ENCODE peak calls at places on chromosomes 6 and 20, in ten cellular contexts. One of them, this sample, is unnamed.
A peak's percentile ranks its signal among the peaks of the same experiment; 100 is the strongest.

GRCh38 chr6:163983601-163984445 is 569.3 kb downstream of the QKI start:
- DNase-seq in AG09319: no peak
- DNase-seq in mucosa of descending colon: no peak
- DNase-seq in HCT116: no peak
- DNase-seq in RWPE1: no peak
- DNase-seq in fibroblast of lung: no peak
- DNase-seq in neural crest cell: no peak
- DNase-seq in NB4: no peak
- DNase-seq in transverse colon: no peak
- DNase-seq in WTC11: no peak
- DNase-seq in this sample: no peak

GRCh38 chr6:75143186-75143585 is 62.7 kb downstream of the COL12A1 start:
- DNase-seq in mucosa of descending colon: no peak
- DNase-seq in fibroblast of lung: peak; percentile 83
- DNase-seq in neural crest cell: no peak
- DNase-seq in WTC11: no peak
- DNase-seq in RWPE1: no peak
- DNase-seq in NB4: no peak
- DNase-seq in transverse colon: no peak
- DNase-seq in HCT116: no peak
- DNase-seq in AG09319: peak; percentile 73
- DNase-seq in this sample: no peak

GRCh38 chr6:97714772-97715171 is 431.8 kb upstream of the MMS22L start:
- DNase-seq in AG09319: no peak
- DNase-seq in fibroblast of lung: no peak
- DNase-seq in HCT116: no peak
- DNase-seq in transverse colon: no peak
- DNase-seq in NB4: no peak
- DNase-seq in WTC11: no peak
- DNase-seq in RWPE1: no peak
- DNase-seq in mucosa of descending colon: no peak
- DNase-seq in neural crest cell: no peak
- DNase-seq in this sample: no peak

GRCh38 chr6:34496103-34496685 is 30.3 kb downstream of the PACSIN1 start:
- DNase-seq in WTC11: no peak
- DNase-seq in fibroblast of lung: no peak
- DNase-seq in neural crest cell: no peak
- DNase-seq in mucosa of descending colon: no peak
- DNase-seq in transverse colon: no peak
- DNase-seq in AG09319: no peak
- DNase-seq in RWPE1: no peak
- DNase-seq in NB4: no peak
- DNase-seq in HCT116: no peak
- DNase-seq in this sample: no peak

GRCh38 chr20:11274137-11274536 is 600.3 kb upstream of the JAG1 start:
- DNase-seq in NB4: peak; percentile 59
- DNase-seq in transverse colon: no peak
- DNase-seq in fibroblast of lung: peak; percentile 82
- DNase-seq in AG09319: peak; percentile 42
- DNase-seq in HCT116: peak; percentile 52
- DNase-seq in WTC11: no peak
- DNase-seq in mucosa of descending colon: no peak
- DNase-seq in RWPE1: peak; percentile 73
- DNase-seq in neural crest cell: no peak
- DNase-seq in this sample: peak; percentile 36

GRCh38 chr6:31407699-31408098 is 4.3 kb downstream of the MICA start:
- DNase-seq in AG09319: peak; percentile 10
- DNase-seq in mucosa of descending colon: no peak
- DNase-seq in NB4: peak; percentile 79
- DNase-seq in WTC11: no peak
- DNase-seq in HCT116: no peak
- DNase-seq in neural crest cell: no peak
- DNase-seq in RWPE1: peak; percentile 10
- DNase-seq in fibroblast of lung: peak; percentile 68
- DNase-seq in transverse colon: no peak
- DNase-seq in this sample: no peak

GRCh38 chr6:35737413-35738211 is 780 bp downstream of the ARMC12 start:
- DNase-seq in neural crest cell: no peak
- DNase-seq in NB4: peak; percentile 88
- DNase-seq in RWPE1: peak; percentile 72
- DNase-seq in fibroblast of lung: peak; percentile 94
- DNase-seq in HCT116: peak; percentile 65
- DNase-seq in mucosa of descending colon: no peak
- DNase-seq in AG09319: peak; percentile 66
- DNase-seq in transverse colon: no peak
- DNase-seq in WTC11: no peak
- DNase-seq in this sample: no peak

GRCh38 chr20:23120261-23120660 is 34.1 kb upstream of the CD93 start:
- DNase-seq in WTC11: no peak
- DNase-seq in neural crest cell: no peak
- DNase-seq in NB4: no peak
- DNase-seq in fibroblast of lung: no peak
- DNase-seq in RWPE1: no peak
- DNase-seq in HCT116: no peak
- DNase-seq in AG09319: no peak
- DNase-seq in mucosa of descending colon: no peak
- DNase-seq in transverse colon: no peak
- DNase-seq in this sample: no peak

GRCh38 chr6:524803-525202 is 132.1 kb downstream of the HUS1B start:
- DNase-seq in WTC11: peak; percentile 27
- DNase-seq in AG09319: no peak
- DNase-seq in NB4: peak; percentile 43
- DNase-seq in HCT116: no peak
- DNase-seq in transverse colon: peak; percentile 18
- DNase-seq in RWPE1: no peak
- DNase-seq in mucosa of descending colon: no peak
- DNase-seq in fibroblast of lung: no peak
- DNase-seq in neural crest cell: no peak
- DNase-seq in this sample: no peak

GRCh38 chr6:42315991-42316378 is 98.3 kb upstream of the MRPS10 start:
- DNase-seq in mucosa of descending colon: no peak
- DNase-seq in fibroblast of lung: peak; percentile 95
- DNase-seq in transverse colon: peak; percentile 18
- DNase-seq in RWPE1: peak; percentile 93
- DNase-seq in WTC11: no peak
- DNase-seq in neural crest cell: no peak
- DNase-seq in AG09319: peak; percentile 70
- DNase-seq in HCT116: peak; percentile 90
- DNase-seq in NB4: peak; percentile 85
- DNase-seq in this sample: no peak

GRCh38 chr6:4133941-4134838 is 1.2 kb downstream of the ECI2 start:
- DNase-seq in NB4: peak; percentile 76
- DNase-seq in WTC11: peak; percentile 42
- DNase-seq in mucosa of descending colon: peak; percentile 64
- DNase-seq in HCT116: no peak
- DNase-seq in fibroblast of lung: peak; percentile 25
- DNase-seq in RWPE1: peak; percentile 26
- DNase-seq in AG09319: no peak
- DNase-seq in transverse colon: peak; percentile 29
- DNase-seq in neural crest cell: no peak
- DNase-seq in this sample: peak; percentile 16

GRCh38 chr6:131914967-131915751 is 36.0 kb downstream of the CCN2 start:
- DNase-seq in AG09319: peak; percentile 68
- DNase-seq in RWPE1: peak; percentile 46
- DNase-seq in NB4: peak; percentile 74
- DNase-seq in HCT116: peak; percentile 68
- DNase-seq in fibroblast of lung: peak; percentile 89
- DNase-seq in neural crest cell: peak; percentile 66
- DNase-seq in transverse colon: peak; percentile 74
- DNase-seq in WTC11: no peak
- DNase-seq in mucosa of descending colon: no peak
- DNase-seq in this sample: peak; percentile 59

GRCh38 chr6:157763129-157763893 is 59.7 kb upstream of the SNX9 start:
- DNase-seq in neural crest cell: no peak
- DNase-seq in WTC11: peak; percentile 79
- DNase-seq in NB4: no peak
- DNase-seq in AG09319: no peak
- DNase-seq in RWPE1: peak; percentile 97
- DNase-seq in mucosa of descending colon: peak; percentile 95
- DNase-seq in fibroblast of lung: peak; percentile 43
- DNase-seq in transverse colon: peak; percentile 97
- DNase-seq in HCT116: peak; percentile 93
- DNase-seq in this sample: no peak

GRCh38 chr6:81169166-81169565 is 583.3 kb downstream of the TENT5A start:
- DNase-seq in WTC11: no peak
- DNase-seq in RWPE1: no peak
- DNase-seq in transverse colon: no peak
- DNase-seq in fibroblast of lung: peak; percentile 5
- DNase-seq in mucosa of descending colon: no peak
- DNase-seq in NB4: no peak
- DNase-seq in neural crest cell: no peak
- DNase-seq in HCT116: no peak
- DNase-seq in AG09319: no peak
- DNase-seq in this sample: no peak

GRCh38 chr20:62370807-62371587 is 3.9 kb upstream of the LAMA5 start:
- DNase-seq in fibroblast of lung: no peak
- DNase-seq in WTC11: no peak
- DNase-seq in HCT116: no peak
- DNase-seq in mucosa of descending colon: no peak
- DNase-seq in neural crest cell: no peak
- DNase-seq in NB4: no peak
- DNase-seq in transverse colon: no peak
- DNase-seq in RWPE1: no peak
- DNase-seq in AG09319: no peak
- DNase-seq in this sample: no peak

GRCh38 chr6:36885461-36886401 is at the start of gene C6orf89:
- DNase-seq in AG09319: peak; percentile 95
- DNase-seq in transverse colon: peak; percentile 98
- DNase-seq in RWPE1: peak; percentile 91
- DNase-seq in WTC11: peak; percentile 95
- DNase-seq in fibroblast of lung: peak; percentile 98
- DNase-seq in neural crest cell: peak; percentile 95
- DNase-seq in NB4: peak; percentile 99
- DNase-seq in HCT116: peak; percentile 94
- DNase-seq in mucosa of descending colon: peak; percentile 98
- DNase-seq in this sample: peak; percentile 93
- TF ChIP-seq CTCF in AG09319: peak; percentile 87
- TF ChIP-seq CTCF in transverse colon: peak; percentile 81
- TF ChIP-seq CTCF in RWPE1: peak; percentile 84
- TF ChIP-seq CTCF in WTC11: peak; percentile 64
- TF ChIP-seq CTCF in fibroblast of lung: peak; percentile 88
- TF ChIP-seq CTCF in neural crest cell: peak; percentile 88
- TF ChIP-seq CTCF in NB4: peak; percentile 79
- TF ChIP-seq CTCF in HCT116: peak; percentile 80
- TF ChIP-seq CTCF in mucosa of descending colon: peak; percentile 79
- TF ChIP-seq CTCF in this sample: peak; percentile 73

GRCh38 chr6:8588176-8588575 is 152.8 kb upstream of the SLC35B3 start:
- DNase-seq in mucosa of descending colon: no peak
- DNase-seq in RWPE1: no peak
- DNase-seq in HCT116: no peak
- DNase-seq in NB4: no peak
- DNase-seq in fibroblast of lung: no peak
- DNase-seq in transverse colon: no peak
- DNase-seq in neural crest cell: no peak
- DNase-seq in WTC11: no peak
- DNase-seq in AG09319: no peak
- DNase-seq in this sample: no peak

GRCh38 chr6:8589941-8590676 is 154.8 kb upstream of the SLC35B3 start:
- DNase-seq in mucosa of descending colon: no peak
- DNase-seq in HCT116: peak; percentile 32
- DNase-seq in NB4: peak; percentile 7
- DNase-seq in WTC11: peak; percentile 47
- DNase-seq in fibroblast of lung: no peak
- DNase-seq in AG09319: no peak
- DNase-seq in transverse colon: no peak
- DNase-seq in RWPE1: peak; percentile 17
- DNase-seq in neural crest cell: no peak
- DNase-seq in this sample: peak; percentile 12
- TF ChIP-seq CTCF in mucosa of descending colon: no peak
- TF ChIP-seq CTCF in HCT116: peak; percentile 42
- TF ChIP-seq CTCF in NB4: no peak
- TF ChIP-seq CTCF in WTC11: no peak
- TF ChIP-seq CTCF in fibroblast of lung: no peak
- TF ChIP-seq CTCF in AG09319: no peak
- TF ChIP-seq CTCF in transverse colon: no peak
- TF ChIP-seq CTCF in RWPE1: no peak
- TF ChIP-seq CTCF in neural crest cell: peak; percentile 22
- TF ChIP-seq CTCF in this sample: no peak

GRCh38 chr6:49457771-49458170 is 5.3 kb downstream of the MMUT start:
- DNase-seq in neural crest cell: no peak
- DNase-seq in fibroblast of lung: no peak
- DNase-seq in WTC11: no peak
- DNase-seq in HCT116: no peak
- DNase-seq in NB4: no peak
- DNase-seq in RWPE1: no peak
- DNase-seq in AG09319: no peak
- DNase-seq in mucosa of descending colon: no peak
- DNase-seq in transverse colon: no peak
- DNase-seq in this sample: no peak

GRCh38 chr6:49454787-49455709 is 8.0 kb downstream of the MMUT start:
- DNase-seq in HCT116: no peak
- DNase-seq in neural crest cell: no peak
- DNase-seq in mucosa of descending colon: no peak
- DNase-seq in NB4: no peak
- DNase-seq in RWPE1: no peak
- DNase-seq in fibroblast of lung: no peak
- DNase-seq in AG09319: no peak
- DNase-seq in transverse colon: no peak
- DNase-seq in WTC11: no peak
- DNase-seq in this sample: no peak

GRCh38 chr6:49453221-49453620 is 9.8 kb downstream of the MMUT start:
- DNase-seq in AG09319: no peak
- DNase-seq in RWPE1: peak; percentile 17
- DNase-seq in mucosa of descending colon: no peak
- DNase-seq in neural crest cell: no peak
- DNase-seq in transverse colon: no peak
- DNase-seq in WTC11: no peak
- DNase-seq in NB4: no peak
- DNase-seq in HCT116: no peak
- DNase-seq in fibroblast of lung: peak; percentile 19
- DNase-seq in this sample: no peak
- TF ChIP-seq CTCF in AG09319: peak; percentile 14
- TF ChIP-seq CTCF in RWPE1: no peak
- TF ChIP-seq CTCF in mucosa of descending colon: no peak
- TF ChIP-seq CTCF in neural crest cell: peak; percentile 70
- TF ChIP-seq CTCF in transverse colon: no peak
- TF ChIP-seq CTCF in WTC11: no peak
- TF ChIP-seq CTCF in NB4: no peak
- TF ChIP-seq CTCF in HCT116: peak; percentile 6
- TF ChIP-seq CTCF in fibroblast of lung: peak; percentile 30
- TF ChIP-seq CTCF in this sample: peak; percentile 31

DNA sequence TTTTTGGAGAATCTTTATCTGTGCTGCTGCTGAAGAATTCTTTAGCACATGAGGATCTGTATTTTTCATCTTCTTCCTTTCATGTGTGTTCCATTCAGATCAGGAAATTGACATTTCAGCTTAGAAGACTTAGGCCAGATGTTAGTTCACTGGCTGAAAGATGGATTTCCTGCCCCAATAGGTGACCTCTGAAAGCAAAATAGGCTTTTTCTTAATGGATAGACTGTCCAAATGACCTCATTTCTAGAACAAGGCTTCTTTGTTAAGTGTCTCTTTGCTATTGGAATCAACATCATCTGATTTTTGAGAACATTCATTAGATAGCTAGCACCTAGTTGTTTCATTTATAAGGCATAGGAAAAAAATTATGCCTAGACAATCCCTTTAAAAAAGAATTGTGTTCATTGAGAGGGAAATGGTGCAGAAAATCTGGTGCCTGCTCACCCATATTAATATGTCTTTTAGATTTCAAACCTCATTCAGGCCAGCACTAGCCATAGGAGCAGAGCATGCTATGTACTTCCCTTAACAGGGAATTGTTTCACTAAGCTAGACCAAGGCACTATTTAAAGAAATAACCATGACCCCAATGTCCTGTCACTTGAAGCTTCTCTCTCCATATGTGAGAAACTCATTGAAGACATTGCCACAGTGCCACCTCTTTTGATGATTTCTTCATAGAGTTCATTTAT is 13.6 kb upstream of the SASH1 start:
- DNase-seq in neural crest cell: no peak
- DNase-seq in NB4: no peak
- DNase-seq in AG09319: no peak
- DNase-seq in WTC11: no peak
- DNase-seq in HCT116: no peak
- DNase-seq in mucosa of descending colon: no peak
- DNase-seq in RWPE1: no peak
- DNase-seq in transverse colon: no peak
- DNase-seq in fibroblast of lung: no peak
- DNase-seq in this sample: no peak
- TF ChIP-seq CTCF in neural crest cell: no peak
- TF ChIP-seq CTCF in NB4: no peak
- TF ChIP-seq CTCF in AG09319: no peak
- TF ChIP-seq CTCF in WTC11: no peak
- TF ChIP-seq CTCF in HCT116: no peak
- TF ChIP-seq CTCF in mucosa of descending colon: no peak
- TF ChIP-seq CTCF in RWPE1: no peak
- TF ChIP-seq CTCF in transverse colon: no peak
- TF ChIP-seq CTCF in fibroblast of lung: no peak
- TF ChIP-seq CTCF in this sample: no peak